ENCODE peak calls at places on chromosomes 5 and 9, in four cellular contexts. Y is K562, C is GM12878, G is IMR-90. R is an unnamed sample.

GRCh38 chr5:45694255-45694834 is 1.8 kb downstream of the HCN1 start:
- DNase-seq in Y (no peak), C (no peak), G (no peak), R (no peak)

GRCh38 chr5:141524604-141525597 is 36.0 kb downstream of the PCDHGC5 start:
- DNase-seq in Y (peak; percentile 86), C (no peak), G (peak; percentile 97), R (peak; percentile 96)

GRCh38 chr5:34486160-34486765 is 169.9 kb upstream of the RAI14 start:
- DNase-seq in Y (peak; percentile 74), C (no peak), G (peak; percentile 88), R (peak; percentile 87)

GRCh38 chr5:179257190-179257741 is 88.0 kb downstream of the ADAMTS2 start:
- DNase-seq in Y (no peak), C (no peak), G (no peak), R (no peak)

GRCh38 chr9:125904155-125904841 is 157.1 kb downstream of the PBX3 start:
- DNase-seq in Y (no peak), C (no peak), G (peak; percentile 11), R (peak; percentile 44)

GRCh38 chr5:95449460-95449859 is 58.3 kb downstream of the FAM81B start:
- DNase-seq in Y (peak; percentile 12), C (no peak), G (no peak), R (no peak)

GRCh38 chr5:89282832-89283510 is 400.0 kb upstream of the MEF2C start:
- DNase-seq in Y (no peak), C (no peak), G (peak; percentile 85), R (peak; percentile 28)

GRCh38 chr9:109118802-109119438 is 827 bp downstream of the TMEM245 start:
- DNase-seq in Y (no peak), C (no peak), G (peak; percentile 15), R (peak; percentile 41)

GRCh38 chr5:111681414-111681790 is 75.6 kb downstream of the NREP start:
- DNase-seq in Y (no peak), C (no peak), G (peak; percentile 52), R (no peak)

GRCh38 chr9:69431203-69431602 is 106.2 kb downstream of the ENTREP1 start:
- DNase-seq in Y (no peak), C (no peak), G (no peak), R (no peak)

GRCh38 chr5:176530406-176530982 is 6.7 kb downstream of the RNF44 start:
- DNase-seq in Y (no peak), C (no peak), G (no peak), R (no peak)

GRCh38 chr5:42944989-42945388 is 95.1 kb downstream of the ANXA2R start:
- DNase-seq in Y (no peak), C (no peak), G (peak; percentile 96), R (peak; percentile 90)

GRCh38 chr5:157596449-157596848 is 20.9 kb upstream of the ADAM19 start:
- DNase-seq in Y (no peak), C (peak; percentile 96), G (no peak), R (no peak)

GRCh38 chr5:132283423-132284043 is 10.7 kb upstream of the SLC22A4 start:
- DNase-seq in Y (no peak), C (no peak), G (peak; percentile 78), R (peak; percentile 62)

GRCh38 chr9:4833781-4834560 is 41.2 kb downstream of the RCL1 start:
- DNase-seq in Y (no peak), C (no peak), G (peak; percentile 84), R (peak; percentile 82)

GRCh38 chr5:8184455-8185063 is 315.6 kb downstream of the MTRR start:
- DNase-seq in Y (peak; percentile 76), C (no peak), G (peak; percentile 28), R (no peak)

GRCh38 chr5:137462816-137463520 is 36.2 kb downstream of the SPOCK1 start:
- DNase-seq in Y (no peak), C (no peak), G (no peak), R (no peak)

DNA sequence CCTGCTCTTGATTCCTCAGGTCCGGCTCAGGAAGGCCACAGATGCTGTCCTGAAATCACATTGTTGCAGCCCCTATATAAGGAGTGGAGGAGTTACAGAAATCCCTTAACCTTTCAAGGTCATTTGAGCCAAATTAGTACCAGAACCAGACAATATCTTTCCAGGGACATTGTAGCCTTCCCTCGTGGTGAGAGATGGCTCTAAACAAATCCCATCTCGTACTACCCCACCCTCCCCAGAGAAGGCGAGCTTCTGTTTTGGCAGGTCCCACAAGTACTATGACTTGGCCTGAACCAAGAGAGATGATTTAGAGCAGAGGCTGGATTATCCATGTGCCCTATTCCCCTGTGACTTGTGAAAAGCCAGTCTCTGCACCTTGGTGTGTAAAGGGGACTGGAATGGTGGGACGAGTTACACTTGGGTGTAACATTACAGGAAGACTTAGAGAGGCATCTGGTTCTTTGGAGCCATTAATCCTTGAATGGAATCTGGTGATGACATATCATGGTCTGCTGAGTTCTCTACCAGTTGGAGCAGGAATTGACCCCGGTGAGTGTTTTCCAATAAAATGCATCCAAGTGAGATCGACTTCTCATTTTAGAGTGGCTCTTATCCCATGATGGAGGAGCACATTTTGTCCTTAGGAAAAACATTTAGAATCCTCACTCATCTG is at the start of gene FAM240B:
- DNase-seq in Y (no peak), C (no peak), G (no peak), R (no peak)
- TF ChIP-seq FOS in Y (no peak), C (no peak), G (no peak), R (no peak)

GRCh38 chr9:38668791-38669466 is 48.5 kb upstream of the ANKRD18A start:
- DNase-seq in Y (no peak), C (no peak), G (no peak), R (no peak)
- TF ChIP-seq FOS in Y (no peak), C (no peak), G (no peak), R (no peak)

GRCh38 chr9:73152445-73152844 is 780 bp downstream of the ANXA1 start:
- DNase-seq in Y (no peak), C (no peak), G (peak; percentile 65), R (peak; percentile 56)
- TF ChIP-seq FOS in Y (no peak), C (no peak), G (no peak), R (no peak)

DNA sequence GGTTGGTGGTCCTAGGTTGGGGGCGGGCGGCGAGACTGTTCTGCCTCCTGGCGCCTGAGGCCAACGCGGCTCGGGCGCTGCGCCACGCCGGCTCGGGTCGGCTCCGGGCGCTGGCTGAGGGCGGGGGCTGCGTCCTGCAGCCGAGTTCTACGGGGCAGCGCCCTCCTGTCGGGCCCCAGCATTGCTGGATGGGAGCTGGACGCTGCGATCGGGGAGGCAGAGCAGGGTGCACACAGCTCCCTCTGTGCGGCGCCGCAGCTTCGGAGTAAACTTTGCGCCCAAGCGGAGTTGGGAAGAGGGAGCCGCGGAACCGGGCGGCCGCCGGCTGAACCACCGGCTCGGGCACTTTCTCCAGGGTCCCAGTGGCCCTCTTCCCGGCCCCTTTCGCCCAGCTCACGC is 530 bp downstream of the PRDM6 start:
- DNase-seq in Y (no peak), C (no peak), G (peak; percentile 52), R (peak; percentile 16)
- TF ChIP-seq FOS in Y (no peak), C (no peak), G (no peak), R (no peak)

GRCh38 chr9:106869028-106869427 is 6.1 kb downstream of the ZNF462 start:
- DNase-seq in Y (no peak), C (no peak), G (no peak), R (no peak)

GRCh38 chr9:106866243-106866642 is 3.3 kb downstream of the ZNF462 start:
- DNase-seq in Y (no peak), C (peak; percentile 45), G (no peak), R (no peak)

GRCh38 chr9:106869458-106869857 is 6.5 kb downstream of the ZNF462 start:
- DNase-seq in Y (no peak), C (no peak), G (peak; percentile 60), R (peak; percentile 73)

GRCh38 chr9:106868565-106868964 is 5.6 kb downstream of the ZNF462 start:
- DNase-seq in Y (no peak), C (no peak), G (no peak), R (no peak)

GRCh38 chr9:106868096-106868495 is 5.1 kb downstream of the ZNF462 start:
- DNase-seq in Y (no peak), C (no peak), G (no peak), R (no peak)
- TF ChIP-seq FOS in Y (no peak), C (no peak), G (no peak), R (no peak)

GRCh38 chr9:114029311-114030170 is 48.6 kb downstream of the AMBP start:
- DNase-seq in Y (no peak), C (no peak), G (no peak), R (peak; percentile 67)

GRCh38 chr9:114027901-114028465 is 50.1 kb downstream of the AMBP start:
- DNase-seq in Y (no peak), C (no peak), G (no peak), R (no peak)

GRCh38 chr9:114030364-114030763 is 47.7 kb downstream of the AMBP start:
- DNase-seq in Y (no peak), C (no peak), G (no peak), R (no peak)

GRCh38 chr9:114027159-114027895 is 50.8 kb downstream of the AMBP start:
- DNase-seq in Y (no peak), C (no peak), G (no peak), R (no peak)

DNA sequence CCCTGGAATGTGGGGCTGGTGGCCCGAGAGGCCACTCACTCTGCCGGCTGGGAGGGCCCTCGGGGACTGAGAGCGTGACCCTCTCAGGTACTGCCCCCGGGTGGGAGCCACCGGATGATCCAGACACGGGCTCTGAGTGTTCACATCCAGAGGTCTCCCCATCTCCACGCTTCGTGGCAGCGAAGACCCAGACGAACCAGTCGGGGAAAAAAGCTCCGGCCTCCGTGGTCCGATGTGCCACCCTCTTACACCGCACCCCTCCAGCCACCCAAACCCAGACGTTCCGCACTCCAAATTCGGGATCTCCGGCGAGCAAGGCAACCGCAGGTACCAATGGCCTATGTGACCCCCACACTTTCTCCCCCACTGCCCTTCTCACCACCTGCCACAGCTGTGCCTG is 49.5 kb downstream of the AMBP start:
- DNase-seq in Y (no peak), C (no peak), G (no peak), R (no peak)
- TF ChIP-seq FOS in Y (no peak), C (no peak), G (no peak), R (no peak)

DNA sequence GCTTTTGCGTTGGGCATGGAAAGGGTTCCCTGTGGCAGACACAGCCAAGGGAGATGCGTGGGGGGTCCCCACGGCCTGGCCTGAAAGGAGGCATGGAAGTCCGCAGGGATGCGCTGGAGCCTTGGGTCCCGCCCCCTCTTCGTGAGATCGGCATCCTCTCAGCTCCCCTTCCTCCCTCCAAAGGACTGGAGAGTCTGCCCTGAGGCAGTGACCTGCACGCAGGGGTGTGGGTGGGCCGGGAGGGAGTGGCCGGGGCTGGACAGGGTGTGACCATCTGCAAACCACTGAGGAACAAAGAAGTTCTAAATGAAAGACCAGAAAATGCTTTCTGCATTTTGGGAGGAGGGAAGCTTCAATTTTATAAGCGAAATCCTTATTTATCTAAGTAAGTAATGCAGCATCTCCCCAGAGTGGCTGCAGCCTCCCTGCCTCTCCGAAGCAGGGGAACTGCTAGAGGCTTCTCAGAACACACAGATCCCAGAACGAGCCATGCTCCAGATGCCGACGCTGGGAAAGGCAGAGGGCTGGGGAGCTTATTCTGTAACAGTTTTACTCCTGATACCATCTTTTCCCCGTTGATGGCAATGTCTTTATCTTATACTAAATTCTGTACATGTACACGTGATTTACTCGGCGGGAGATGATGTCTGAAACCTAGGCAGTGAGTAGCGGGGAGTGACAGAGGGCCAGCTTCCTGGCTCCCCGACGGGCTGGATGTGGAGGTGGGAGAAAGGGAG is 221.7 kb downstream of the FANCC start:
- DNase-seq in Y (no peak), C (no peak), G (no peak), R (no peak)
- TF ChIP-seq FOS in Y (no peak), C (no peak), G (no peak), R (no peak)

R was measured in endothelial cell of umbilical vein.